ENCODE peak calls at places on chromosomes 6 and 20, in four cellular contexts. B is fibroblast of pulmonary artery, O is colonic mucosa, V is K562. G is an unnamed sample.

GRCh38 chr6:87697581-87698552 is 4.2 kb downstream of the AKIRIN2 start:
- DNase-seq in B (peak), O (no peak), V (peak), G (peak)

GRCh38 chr6:161265975-161266374 is 7.9 kb downstream of the AGPAT4 start:
- DNase-seq in B (no peak), O (no peak), V (no peak), G (peak)

GRCh38 chr6:43738877-43739641 is 31.0 kb upstream of the VEGFA start:
- DNase-seq in B (no peak), O (no peak), V (peak), G (no peak)

GRCh38 chr20:3406481-3407425 is 716 bp downstream of the DNAAF9 start:
- DNase-seq in B (peak), O (peak), V (peak), G (peak)

GRCh38 chr20:59221049-59221748 is 57.6 kb downstream of the ZNF831 start:
- DNase-seq in B (peak), O (no peak), V (no peak), G (peak)

GRCh38 chr20:10639762-10640556 is 33.8 kb downstream of the JAG1 start:
- DNase-seq in B (no peak), O (no peak), V (no peak), G (no peak)

GRCh38 chr20:1688886-1689538 is 31.4 kb upstream of the SIRPG start:
- DNase-seq in B (no peak), O (no peak), V (no peak), G (no peak)

GRCh38 chr20:58661298-58662141 is 10.4 kb downstream of the STX16 start:
- DNase-seq in B (no peak), O (no peak), V (no peak), G (no peak)

GRCh38 chr6:92879526-92879925 is 539.8 kb downstream of the EPHA7 start:
- DNase-seq in B (no peak), O (no peak), V (no peak), G (no peak)

GRCh38 chr20:53609501-53610445 is 16.1 kb upstream of the ZNF217 start:
- DNase-seq in B (no peak), O (peak), V (peak), G (peak)

GRCh38 chr6:33092385-33092784 is 16.6 kb downstream of the HLA-DPB1 start:
- DNase-seq in B (no peak), O (no peak), V (no peak), G (no peak)

GRCh38 chr6:33093857-33094256 is 18.1 kb downstream of the HLA-DPB1 start:
- DNase-seq in B (no peak), O (no peak), V (no peak), G (no peak)

GRCh38 chr6:33091957-33092356 is 16.2 kb downstream of the HLA-DPB1 start:
- DNase-seq in B (no peak), O (peak), V (peak), G (peak)

DNA sequence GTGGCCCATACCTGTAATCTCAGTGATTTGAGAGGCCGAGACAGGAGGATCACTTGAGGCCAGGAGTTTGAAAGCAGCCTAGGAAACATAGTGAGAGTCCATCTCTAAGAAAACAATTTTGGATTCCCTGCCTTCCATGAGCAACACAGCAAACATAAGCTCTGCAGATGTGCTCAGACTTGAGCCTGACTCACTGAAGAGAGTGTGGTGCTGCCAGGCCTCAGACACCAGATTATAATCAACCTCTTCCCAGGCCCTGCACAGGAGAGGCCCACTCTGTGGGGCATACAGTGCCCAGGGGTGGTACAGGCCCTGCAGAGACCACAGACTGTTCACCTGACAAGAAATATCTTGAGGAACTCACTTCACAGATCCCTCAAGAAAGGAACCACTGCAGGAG is 19.9 kb downstream of the HLA-DPB1 start:
- DNase-seq in B (no peak), O (no peak), V (no peak), G (no peak)
- TF ChIP-seq CTCF in B (no peak), O (no peak), V (no peak), G (no peak)

GRCh38 chr20:46012926-46013825 is 4.5 kb downstream of the MMP9 start:
- DNase-seq in B (no peak), O (no peak), V (no peak), G (no peak)
- H3K4me3 ChIP-seq in B (no peak), O (no peak), V (peak), G (no peak)

DNA sequence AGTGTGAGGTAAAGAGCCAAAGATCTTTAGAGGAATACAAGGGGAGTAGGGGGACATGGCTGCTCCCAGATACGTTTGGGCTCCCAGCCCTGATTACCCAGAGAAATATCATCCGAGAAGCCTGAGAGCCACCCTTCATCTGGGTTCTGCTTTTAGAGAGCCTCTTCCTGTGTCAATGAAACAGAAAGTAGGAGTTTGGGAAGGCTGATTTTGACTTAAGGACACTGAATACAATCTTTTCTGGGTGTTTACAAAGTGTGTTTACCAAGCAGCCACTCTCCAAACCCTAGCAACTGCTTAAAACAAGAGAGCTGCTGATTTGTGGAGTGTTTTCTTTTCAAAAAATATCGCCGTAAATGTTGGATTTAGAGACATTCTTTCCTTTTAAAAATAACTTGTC is 12.6 kb downstream of the MAFB start:
- DNase-seq in B (no peak), O (no peak), V (no peak), G (no peak)
- TF ChIP-seq CTCF in B (no peak), O (no peak), V (no peak), G (no peak)

DNA sequence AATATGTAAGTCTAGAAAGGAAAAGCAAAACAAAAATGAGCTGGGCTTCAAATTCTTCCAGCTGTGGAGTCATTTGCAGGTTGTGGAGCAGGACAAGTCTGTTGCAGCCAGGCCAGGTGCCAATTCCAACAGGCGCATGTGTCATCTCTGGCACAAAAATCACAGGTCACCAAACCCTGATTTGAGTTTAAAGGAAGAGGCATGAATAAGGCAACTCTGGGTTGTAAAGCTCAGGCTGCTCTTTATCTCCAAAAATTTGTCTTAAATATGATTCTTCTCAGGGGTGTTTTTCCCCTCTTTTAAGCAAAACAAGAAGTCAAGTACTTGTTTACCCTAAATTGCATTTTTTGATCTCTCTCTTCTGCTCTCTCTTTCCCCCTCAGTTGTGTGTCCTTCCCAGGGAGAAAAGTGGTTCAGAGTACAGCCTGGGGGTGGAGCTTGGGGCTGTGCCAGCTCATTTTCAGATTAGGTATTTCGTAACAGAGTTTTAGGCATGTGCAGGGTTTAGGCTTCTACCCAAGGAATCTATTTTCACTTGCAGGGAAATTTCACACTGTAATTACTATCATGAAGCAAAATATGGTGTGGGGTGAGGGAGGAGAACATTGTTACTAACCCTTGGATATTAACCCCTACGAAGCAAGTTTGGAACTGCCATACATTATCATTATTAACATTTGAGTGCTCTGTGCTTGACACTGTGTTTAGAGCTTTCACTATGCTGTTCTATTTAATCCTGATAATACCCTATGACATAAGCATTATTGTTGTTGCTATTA is 8.3 kb upstream of the NCOA3 start:
- DNase-seq in B (peak), O (peak), V (peak), G (peak)
- H3K4me3 ChIP-seq in B (no peak), O (no peak), V (no peak), G (peak)

G was measured in cardiac fibroblast.